ENCODE peak calls at places on chromosome 18, in seven cellular contexts. One of them, this sample, is unnamed.

GRCh38 chr18:55494899-55495298 is 93.1 kb downstream of the TCF4 start:
- DNase-seq in central memory CD4-positive, alpha-beta T cell: no peak
- DNase-seq in activated CD8-positive, alpha-beta memory T cell treated with anti-CD3 and anti-CD28 coated beads, Interleukin-2, amount 50 U/mL, for 48 hours: no peak
- DNase-seq in posterior cingulate gyrus: no peak
- DNase-seq in neural progenitor cell: no peak
- DNase-seq in anterior cingulate cortex: no peak
- DNase-seq in upper lobe of right lung: no peak
- DNase-seq in this sample: no peak

GRCh38 chr18:25464211-25464610 is 112.2 kb upstream of the ZNF521 start:
- DNase-seq in central memory CD4-positive, alpha-beta T cell: no peak
- DNase-seq in activated CD8-positive, alpha-beta memory T cell treated with anti-CD3 and anti-CD28 coated beads, Interleukin-2, amount 50 U/mL, for 48 hours: no peak
- DNase-seq in posterior cingulate gyrus: no peak
- DNase-seq in neural progenitor cell: no peak
- DNase-seq in anterior cingulate cortex: no peak
- DNase-seq in upper lobe of right lung: no peak
- DNase-seq in this sample: no peak

GRCh38 chr18:68219867-68220266 is 495.0 kb downstream of the TMX3 start:
- DNase-seq in central memory CD4-positive, alpha-beta T cell: no peak
- DNase-seq in activated CD8-positive, alpha-beta memory T cell treated with anti-CD3 and anti-CD28 coated beads, Interleukin-2, amount 50 U/mL, for 48 hours: no peak
- DNase-seq in posterior cingulate gyrus: no peak
- DNase-seq in neural progenitor cell: no peak
- DNase-seq in anterior cingulate cortex: no peak
- DNase-seq in upper lobe of right lung: no peak
- DNase-seq in this sample: no peak

GRCh38 chr18:30967701-30968100 is 74.8 kb downstream of the DSC3 start:
- DNase-seq in central memory CD4-positive, alpha-beta T cell: no peak
- DNase-seq in activated CD8-positive, alpha-beta memory T cell treated with anti-CD3 and anti-CD28 coated beads, Interleukin-2, amount 50 U/mL, for 48 hours: no peak
- DNase-seq in posterior cingulate gyrus: no peak
- DNase-seq in neural progenitor cell: no peak
- DNase-seq in anterior cingulate cortex: no peak
- DNase-seq in upper lobe of right lung: no peak
- DNase-seq in this sample: no peak

GRCh38 chr18:79343567-79344207 is 52.0 kb upstream of the NFATC1 start:
- DNase-seq in central memory CD4-positive, alpha-beta T cell: no peak
- DNase-seq in activated CD8-positive, alpha-beta memory T cell treated with anti-CD3 and anti-CD28 coated beads, Interleukin-2, amount 50 U/mL, for 48 hours: no peak
- DNase-seq in posterior cingulate gyrus: no peak
- DNase-seq in neural progenitor cell: no peak
- DNase-seq in anterior cingulate cortex: no peak
- DNase-seq in upper lobe of right lung: no peak
- DNase-seq in this sample: no peak

GRCh38 chr18:62865498-62865897 is 150.2 kb downstream of the PHLPP1 start:
- DNase-seq in central memory CD4-positive, alpha-beta T cell: no peak
- DNase-seq in activated CD8-positive, alpha-beta memory T cell treated with anti-CD3 and anti-CD28 coated beads, Interleukin-2, amount 50 U/mL, for 48 hours: no peak
- DNase-seq in posterior cingulate gyrus: no peak
- DNase-seq in neural progenitor cell: no peak
- DNase-seq in anterior cingulate cortex: no peak
- DNase-seq in upper lobe of right lung: no peak
- DNase-seq in this sample: no peak

GRCh38 chr18:61949946-61950345 is 57.1 kb upstream of the RNF152 start:
- DNase-seq in central memory CD4-positive, alpha-beta T cell: no peak
- DNase-seq in activated CD8-positive, alpha-beta memory T cell treated with anti-CD3 and anti-CD28 coated beads, Interleukin-2, amount 50 U/mL, for 48 hours: no peak
- DNase-seq in posterior cingulate gyrus: no peak
- DNase-seq in neural progenitor cell: no peak
- DNase-seq in anterior cingulate cortex: no peak
- DNase-seq in upper lobe of right lung: no peak
- DNase-seq in this sample: no peak

GRCh38 chr18:49630246-49630699 is 68.4 kb downstream of the LIPG start:
- DNase-seq in central memory CD4-positive, alpha-beta T cell: no peak
- DNase-seq in activated CD8-positive, alpha-beta memory T cell treated with anti-CD3 and anti-CD28 coated beads, Interleukin-2, amount 50 U/mL, for 48 hours: no peak
- DNase-seq in posterior cingulate gyrus: no peak
- DNase-seq in neural progenitor cell: no peak
- DNase-seq in anterior cingulate cortex: no peak
- DNase-seq in upper lobe of right lung: no peak
- DNase-seq in this sample: no peak

GRCh38 chr18:59049726-59050660 is 89.7 kb upstream of the SEC11C start:
- DNase-seq in central memory CD4-positive, alpha-beta T cell: no peak
- DNase-seq in activated CD8-positive, alpha-beta memory T cell treated with anti-CD3 and anti-CD28 coated beads, Interleukin-2, amount 50 U/mL, for 48 hours: no peak
- DNase-seq in posterior cingulate gyrus: no peak
- DNase-seq in neural progenitor cell: peak
- DNase-seq in anterior cingulate cortex: no peak
- DNase-seq in upper lobe of right lung: no peak
- DNase-seq in this sample: no peak

GRCh38 chr18:25349131-25349925 is 2.6 kb downstream of the ZNF521 start:
- DNase-seq in central memory CD4-positive, alpha-beta T cell: no peak
- DNase-seq in activated CD8-positive, alpha-beta memory T cell treated with anti-CD3 and anti-CD28 coated beads, Interleukin-2, amount 50 U/mL, for 48 hours: peak
- DNase-seq in posterior cingulate gyrus: peak
- DNase-seq in neural progenitor cell: peak
- DNase-seq in anterior cingulate cortex: peak
- DNase-seq in upper lobe of right lung: peak
- DNase-seq in this sample: no peak

GRCh38 chr18:11821208-11821607 is 30.0 kb upstream of the CHMP1B start:
- DNase-seq in central memory CD4-positive, alpha-beta T cell: no peak
- DNase-seq in activated CD8-positive, alpha-beta memory T cell treated with anti-CD3 and anti-CD28 coated beads, Interleukin-2, amount 50 U/mL, for 48 hours: no peak
- DNase-seq in posterior cingulate gyrus: no peak
- DNase-seq in neural progenitor cell: no peak
- DNase-seq in anterior cingulate cortex: no peak
- DNase-seq in upper lobe of right lung: no peak
- DNase-seq in this sample: no peak

GRCh38 chr18:75752864-75753263 is 325.4 kb upstream of the SMIM21 start:
- DNase-seq in central memory CD4-positive, alpha-beta T cell: no peak
- DNase-seq in activated CD8-positive, alpha-beta memory T cell treated with anti-CD3 and anti-CD28 coated beads, Interleukin-2, amount 50 U/mL, for 48 hours: no peak
- DNase-seq in posterior cingulate gyrus: no peak
- DNase-seq in neural progenitor cell: no peak
- DNase-seq in anterior cingulate cortex: no peak
- DNase-seq in upper lobe of right lung: no peak
- DNase-seq in this sample: no peak

GRCh38 chr18:41751652-41752051 is 203.4 kb upstream of the PIK3C3 start:
- DNase-seq in central memory CD4-positive, alpha-beta T cell: no peak
- DNase-seq in activated CD8-positive, alpha-beta memory T cell treated with anti-CD3 and anti-CD28 coated beads, Interleukin-2, amount 50 U/mL, for 48 hours: no peak
- DNase-seq in posterior cingulate gyrus: no peak
- DNase-seq in neural progenitor cell: no peak
- DNase-seq in anterior cingulate cortex: no peak
- DNase-seq in upper lobe of right lung: no peak
- DNase-seq in this sample: no peak

GRCh38 chr18:49588971-49589370 is 27.1 kb downstream of the LIPG start:
- DNase-seq in central memory CD4-positive, alpha-beta T cell: no peak
- DNase-seq in activated CD8-positive, alpha-beta memory T cell treated with anti-CD3 and anti-CD28 coated beads, Interleukin-2, amount 50 U/mL, for 48 hours: no peak
- DNase-seq in posterior cingulate gyrus: no peak
- DNase-seq in neural progenitor cell: no peak
- DNase-seq in anterior cingulate cortex: no peak
- DNase-seq in upper lobe of right lung: no peak
- DNase-seq in this sample: no peak

GRCh38 chr18:62536005-62536404 is 13.2 kb downstream of the ZCCHC2 start:
- DNase-seq in central memory CD4-positive, alpha-beta T cell: no peak
- DNase-seq in activated CD8-positive, alpha-beta memory T cell treated with anti-CD3 and anti-CD28 coated beads, Interleukin-2, amount 50 U/mL, for 48 hours: no peak
- DNase-seq in posterior cingulate gyrus: no peak
- DNase-seq in neural progenitor cell: no peak
- DNase-seq in anterior cingulate cortex: no peak
- DNase-seq in upper lobe of right lung: no peak
- DNase-seq in this sample: no peak

GRCh38 chr18:78980777-78981651 is 1.4 kb downstream of the SALL3 start:
- DNase-seq in central memory CD4-positive, alpha-beta T cell: no peak
- DNase-seq in activated CD8-positive, alpha-beta memory T cell treated with anti-CD3 and anti-CD28 coated beads, Interleukin-2, amount 50 U/mL, for 48 hours: peak
- DNase-seq in posterior cingulate gyrus: no peak
- DNase-seq in neural progenitor cell: peak
- DNase-seq in anterior cingulate cortex: no peak
- DNase-seq in upper lobe of right lung: no peak
- DNase-seq in this sample: no peak

GRCh38 chr18:61333746-61334490 is 688 bp downstream of the CDH20 start:
- DNase-seq in central memory CD4-positive, alpha-beta T cell: no peak
- DNase-seq in activated CD8-positive, alpha-beta memory T cell treated with anti-CD3 and anti-CD28 coated beads, Interleukin-2, amount 50 U/mL, for 48 hours: no peak
- DNase-seq in posterior cingulate gyrus: peak
- DNase-seq in neural progenitor cell: peak
- DNase-seq in anterior cingulate cortex: peak
- DNase-seq in upper lobe of right lung: no peak
- DNase-seq in this sample: no peak

GRCh38 chr18:61502472-61502871 is 169.2 kb downstream of the CDH20 start:
- DNase-seq in central memory CD4-positive, alpha-beta T cell: no peak
- DNase-seq in activated CD8-positive, alpha-beta memory T cell treated with anti-CD3 and anti-CD28 coated beads, Interleukin-2, amount 50 U/mL, for 48 hours: no peak
- DNase-seq in posterior cingulate gyrus: peak
- DNase-seq in neural progenitor cell: peak
- DNase-seq in anterior cingulate cortex: peak
- DNase-seq in upper lobe of right lung: no peak
- DNase-seq in this sample: peak

GRCh38 chr18:75070625-75071483 is 138.1 kb downstream of the PTGR3 start:
- DNase-seq in central memory CD4-positive, alpha-beta T cell: peak
- DNase-seq in activated CD8-positive, alpha-beta memory T cell treated with anti-CD3 and anti-CD28 coated beads, Interleukin-2, amount 50 U/mL, for 48 hours: peak
- DNase-seq in posterior cingulate gyrus: no peak
- DNase-seq in neural progenitor cell: no peak
- DNase-seq in anterior cingulate cortex: no peak
- DNase-seq in upper lobe of right lung: no peak
- DNase-seq in this sample: no peak

GRCh38 chr18:67301592-67301991 is 214.9 kb downstream of the DSEL start:
- DNase-seq in central memory CD4-positive, alpha-beta T cell: no peak
- DNase-seq in activated CD8-positive, alpha-beta memory T cell treated with anti-CD3 and anti-CD28 coated beads, Interleukin-2, amount 50 U/mL, for 48 hours: no peak
- DNase-seq in posterior cingulate gyrus: no peak
- DNase-seq in neural progenitor cell: no peak
- DNase-seq in anterior cingulate cortex: no peak
- DNase-seq in upper lobe of right lung: no peak
- DNase-seq in this sample: no peak